ENCODE peak calls at places on chromosomes 1 and 21, in four cellular contexts. T is IMR-90, A is HepG2, K is ovary. R is an unnamed sample.

GRCh38 chr1:160997323-160998038 is 23.5 kb downstream of the F11R start:
- DNase-seq in T (peak; percentile 64), A (peak; percentile 61), K (peak; percentile 52), R (peak; percentile 80)

GRCh38 chr1:21066365-21067012 is 110.2 kb downstream of the EIF4G3 start:
- DNase-seq in T (no peak), A (no peak), K (no peak), R (no peak)

GRCh38 chr1:208509072-208509471 is 264.9 kb upstream of the PLXNA2 start:
- DNase-seq in T (no peak), A (no peak), K (no peak), R (no peak)

GRCh38 chr1:223189903-223190724 is 47.1 kb upstream of the TLR5 start:
- DNase-seq in T (peak; percentile 31), A (no peak), K (no peak), R (no peak)

GRCh38 chr1:24321712-24322635 is 2.8 kb downstream of the GRHL3 start:
- DNase-seq in T (peak; percentile 76), A (no peak), K (peak; percentile 24), R (peak; percentile 21)

GRCh38 chr1:243501002-243501401 is 245.2 kb downstream of the SDCCAG8 start:
- DNase-seq in T (peak; percentile 93), A (no peak), K (no peak), R (no peak)

GRCh38 chr1:168373869-168374268 is 93.2 kb downstream of the TBX19 start:
- DNase-seq in T (no peak), A (no peak), K (peak; percentile 28), R (no peak)

GRCh38 chr1:245272676-245273075 is 117.9 kb downstream of the KIF26B start:
- DNase-seq in T (no peak), A (no peak), K (no peak), R (no peak)

GRCh38 chr1:9476790-9477463 is 62.3 kb upstream of the SLC25A33 start:
- DNase-seq in T (peak; percentile 40), A (no peak), K (no peak), R (no peak)

GRCh38 chr1:100810360-100810759 is 84.3 kb downstream of the EXTL2 start:
- DNase-seq in T (peak; percentile 43), A (no peak), K (no peak), R (no peak)

GRCh38 chr1:9419642-9420041 is 119.6 kb upstream of the SLC25A33 start:
- DNase-seq in T (no peak), A (no peak), K (no peak), R (no peak)

GRCh38 chr1:204972461-204972860 is 70.6 kb upstream of the CNTN2 start:
- DNase-seq in T (no peak), A (no peak), K (no peak), R (no peak)

GRCh38 chr1:47186267-47187185 is 3.3 kb downstream of the PDZK1IP1 start:
- DNase-seq in T (no peak), A (peak; percentile 75), K (no peak), R (no peak)

GRCh38 chr1:20187103-20187812 is 940 bp upstream of the PLA2G2C start:
- DNase-seq in T (no peak), A (no peak), K (no peak), R (no peak)

GRCh38 chr1:2314297-2314802 is 77.0 kb downstream of the MORN1 start:
- DNase-seq in T (peak; percentile 36), A (peak; percentile 53), K (peak; percentile 68), R (peak; percentile 61)

GRCh38 chr1:235051521-235051920 is 77.1 kb downstream of the TOMM20 start:
- DNase-seq in T (no peak), A (no peak), K (no peak), R (peak; percentile 26)

GRCh38 chr1:208829601-208830000 is 585.4 kb upstream of the PLXNA2 start:
- DNase-seq in T (no peak), A (no peak), K (no peak), R (no peak)

GRCh38 chr1:61085191-61086086 is 3.1 kb downstream of the NFIA start:
- DNase-seq in T (no peak), A (no peak), K (no peak), R (no peak)

GRCh38 chr21:39641827-39642450 is 29.2 kb downstream of the B3GALT5 start:
- DNase-seq in T (no peak), A (no peak), K (no peak), R (no peak)

GRCh38 chr1:187952446-187952845 is 1123.7 kb downstream of the PLA2G4A start:
- DNase-seq in T (no peak), A (no peak), K (no peak), R (no peak)

GRCh38 chr21:31660134-31660565 is 657 bp downstream of the SOD1 start:
- DNase-seq in T (no peak), A (no peak), K (peak; percentile 38), R (no peak)

GRCh38 chr1:56550132-56550531 is 29.2 kb downstream of the PLPP3 start:
- DNase-seq in T (no peak), A (no peak), K (no peak), R (no peak)

GRCh38 chr1:175548774-175549173 is 194.6 kb downstream of the TNR start:
- DNase-seq in T (no peak), A (no peak), K (no peak), R (peak; percentile 22)

GRCh38 chr1:9267352-9267686 is 25.4 kb upstream of the SPSB1 start:
- DNase-seq in T (no peak), A (no peak), K (no peak), R (no peak)

GRCh38 chr21:16079830-16080229 is 350.0 kb downstream of the USP25 start:
- DNase-seq in T (peak; percentile 81), A (peak; percentile 72), K (no peak), R (no peak)

GRCh38 chr1:113459279-113459678 is 69.0 kb downstream of the MAGI3 start:
- DNase-seq in T (no peak), A (no peak), K (no peak), R (no peak)

GRCh38 chr1:215554865-215555264 is 12.2 kb upstream of the KCTD3 start:
- DNase-seq in T (no peak), A (no peak), K (no peak), R (no peak)

GRCh38 chr1:208205216-208206013 is 38.8 kb downstream of the PLXNA2 start:
- DNase-seq in T (no peak), A (no peak), K (no peak), R (no peak)

GRCh38 chr1:103459385-103459784 is 66.1 kb upstream of the RNPC3 start:
- DNase-seq in T (no peak), A (no peak), K (no peak), R (no peak)

GRCh38 chr1:198121058-198121829 is 35.6 kb upstream of the NEK7 start:
- DNase-seq in T (peak; percentile 92), A (no peak), K (no peak), R (no peak)

GRCh38 chr21:43597052-43597451 is 62.2 kb downstream of the HSF2BP start:
- DNase-seq in T (peak; percentile 88), A (peak; percentile 69), K (no peak), R (peak; percentile 30)

GRCh38 chr1:204343850-204344249 is 15.9 kb downstream of the PLEKHA6 start:
- DNase-seq in T (no peak), A (no peak), K (no peak), R (no peak)

GRCh38 chr1:75672108-75672507 is 52.4 kb upstream of the ACADM start:
- DNase-seq in T (no peak), A (peak; percentile 41), K (no peak), R (no peak)

GRCh38 chr1:167221126-167221803 is 579 bp downstream of the POU2F1 start:
- DNase-seq in T (no peak), A (no peak), K (peak; percentile 27), R (no peak)

GRCh38 chr1:167216809-167217208 is 3.9 kb upstream of the POU2F1 start:
- DNase-seq in T (no peak), A (no peak), K (no peak), R (no peak)

GRCh38 chr1:167220537-167221125 is at the start of gene POU2F1:
- DNase-seq in T (peak; percentile 97), A (peak; percentile 95), K (peak; percentile 99), R (peak; percentile 99)

GRCh38 chr1:167219646-167220536 is 795 bp upstream of the POU2F1 start:
- DNase-seq in T (peak; percentile 25), A (peak; percentile 69), K (peak; percentile 72), R (peak; percentile 83)

GRCh38 chr1:167219194-167219593 is 1.5 kb upstream of the POU2F1 start:
- DNase-seq in T (no peak), A (no peak), K (no peak), R (no peak)
- H3K27ac ChIP-seq in T (no peak overlapping the region), A (no peak overlapping the region), K (no peak overlapping the region), R (no peak overlapping the region)

GRCh38 chr1:32332290-32333079 is 3.5 kb downstream of the MARCKSL1 start:
- DNase-seq in T (no peak), A (no peak), K (no peak), R (no peak)
- TF ChIP-seq POLR2A in T (peak; percentile 50), A (peak; percentile 53), K (no peak), R (no peak)

GRCh38 chr1:94538243-94538827 is 3.2 kb downstream of the F3 start:
- DNase-seq in T (no peak), A (no peak), K (no peak), R (no peak)
- H3K27ac ChIP-seq in T (peak overlapping the region; percentile 45), A (no peak overlapping the region), K (no peak overlapping the region), R (no peak overlapping the region)

GRCh38 chr1:87335175-87335992 is 6.7 kb downstream of the LMO4 start:
- DNase-seq in T (peak; percentile 35), A (peak; percentile 9), K (peak; percentile 46), R (peak; percentile 61)
- TF ChIP-seq POLR2A in T (no peak), A (no peak), K (no peak), R (no peak)